ENCODE peak calls at places on chromosomes 3 and 15, in nine cellular contexts. V, D, B, J, U, E, O, C and H are unnamed samples.

GRCh38 chr3:12483364-12483763 is 916 bp upstream of the TSEN2 start:
- DNase-seq in V (no peak), C (no peak), O (no peak), U (no peak), E (no peak), B (peak), D (no peak), J (no peak), H (no peak)

GRCh38 chr3:38843898-38844297 is 27.9 kb upstream of the SCN10A start:
- DNase-seq in C (no peak), D (peak), O (no peak), U (peak), V (no peak), E (peak), B (peak), J (no peak), H (peak)

GRCh38 chr3:14430706-14431470 is 28.5 kb downstream of the SLC6A6 start:
- DNase-seq in D (no peak), V (no peak), B (no peak), E (no peak), C (no peak), U (no peak), J (no peak), O (no peak), H (no peak)

GRCh38 chr3:132867526-132867925 is 145.3 kb upstream of the NPHP3 start:
- DNase-seq in J (no peak), C (no peak), D (no peak), O (no peak), E (no peak), U (no peak), B (no peak), V (no peak), H (no peak)

GRCh38 chr15:24848050-24848449 is 106.7 kb upstream of the SNRPN start:
- DNase-seq in O (peak), B (no peak), D (peak), V (no peak), E (no peak), C (no peak), J (no peak), U (peak), H (no peak)

GRCh38 chr3:188635258-188636038 is 481.5 kb downstream of the LPP start:
- DNase-seq in B (no peak), J (no peak), D (no peak), U (peak), C (no peak), O (no peak), V (no peak), E (no peak), H (no peak)

GRCh38 chr3:127675651-127676391 is 3.1 kb downstream of the ABTB1 start:
- DNase-seq in V (no peak), E (no peak), U (no peak), C (peak), B (no peak), D (no peak), O (peak), J (no peak), H (no peak)

GRCh38 chr3:171234298-171235020 is 207.9 kb upstream of the SLC2A2 start:
- DNase-seq in E (no peak), J (no peak), C (no peak), V (no peak), U (no peak), B (no peak), D (no peak), O (no peak), H (no peak)

GRCh38 chr3:57949779-57950618 is 58.2 kb upstream of the FLNB start:
- DNase-seq in B (peak), O (no peak), V (no peak), U (no peak), D (no peak), E (no peak), C (peak), J (no peak), H (no peak)

GRCh38 chr3:5202267-5202666 is 14.8 kb downstream of the EDEM1 start:
- DNase-seq in U (no peak), B (no peak), E (no peak), D (no peak), V (no peak), O (no peak), C (no peak), J (no peak), H (no peak)

GRCh38 chr3:122415104-122415744 is 638 bp downstream of the WDR5B start:
- DNase-seq in C (no peak), V (peak), O (peak), B (peak), E (no peak), U (peak), D (no peak), J (no peak), H (no peak)

GRCh38 chr3:178443634-178444033 is 92.6 kb upstream of the KCNMB2 start:
- DNase-seq in U (no peak), O (no peak), D (no peak), J (no peak), C (no peak), V (no peak), B (peak), E (no peak), H (no peak)

GRCh38 chr3:111803123-111803593 is 55.9 kb upstream of the PHLDB2 start:
- DNase-seq in B (peak), C (peak), V (no peak), O (no peak), U (peak), J (no peak), E (peak), D (no peak), H (peak)

GRCh38 chr3:47251689-47252088 is 30.9 kb downstream of the KIF9 start:
- DNase-seq in B (no peak), D (no peak), E (no peak), V (no peak), U (no peak), J (no peak), O (no peak), C (no peak), H (no peak)

GRCh38 chr3:165339753-165340152 is 143.6 kb upstream of the SLITRK3 start:
- DNase-seq in O (no peak), V (no peak), E (no peak), C (no peak), D (no peak), B (peak), J (peak), U (peak), H (no peak)

GRCh38 chr3:4983739-4984510 is 4.7 kb downstream of the BHLHE40 start:
- DNase-seq in J (no peak), E (no peak), U (peak), O (no peak), C (peak), V (peak), D (no peak), B (peak), H (peak)

GRCh38 chr15:88653200-88654064 is 14.6 kb downstream of the ISG20 start:
- DNase-seq in J (no peak), C (peak), V (no peak), D (no peak), O (no peak), E (no peak), B (peak), U (no peak), H (no peak)